ENCODE peak calls at places on chromosome 20, in five cellular contexts. M is CD8-positive, alpha-beta T cell; A is HCT116; T is heart left ventricle; Q is H1. I is an unnamed sample. For H3K4me1, the result is how much of the 10 kb centered on the place peaks cover.

GRCh38 chr20:9172908-9173307 is 104.0 kb downstream of the PLCB4 start:
- DNase-seq in Q (no peak), T (no peak), A (no peak), M (no peak), I (no peak)

GRCh38 chr20:46221271-46221670 is 87.0 kb downstream of the CDH22 start:
- DNase-seq in Q (no peak), M (no peak), T (no peak), A (no peak), I (no peak)

GRCh38 chr20:49885558-49886332 is 29.6 kb downstream of the SPATA2 start:
- DNase-seq in T (no peak), Q (no peak), A (no peak), M (no peak), I (no peak)

GRCh38 chr20:60212695-60213094 is 254.5 kb downstream of the CDH26 start:
- DNase-seq in Q (no peak), M (no peak), T (no peak), A (no peak), I (no peak)

GRCh38 chr20:38110525-38111178 is 54.4 kb downstream of the TGM2 start:
- DNase-seq in A (no peak), Q (peak), T (no peak), M (no peak), I (no peak)

GRCh38 chr20:46388945-46389344 is 17.5 kb downstream of the ELMO2 start:
- DNase-seq in Q (no peak), M (no peak), T (no peak), A (no peak), I (no peak)

GRCh38 chr20:44811150-44811685 is 872 bp upstream of the RIMS4 start:
- DNase-seq in M (no peak), T (no peak), Q (no peak), A (no peak), I (no peak)

GRCh38 chr20:11267131-11267761 is 593.4 kb upstream of the JAG1 start:
- DNase-seq in T (peak), A (peak), M (no peak), Q (no peak), I (peak)

GRCh38 chr20:20233041-20233514 is 134.8 kb upstream of the INSM1 start:
- DNase-seq in Q (no peak), A (no peak), M (no peak), T (no peak), I (no peak)

GRCh38 chr20:5688431-5688972 is 61.7 kb upstream of the SHLD1 start:
- DNase-seq in Q (no peak), T (peak), M (no peak), A (no peak), I (no peak)

GRCh38 chr20:50762045-50762422 is 30.7 kb downstream of the PARD6B start:
- DNase-seq in M (no peak), T (no peak), Q (no peak), A (no peak), I (no peak)

GRCh38 chr20:63130654-63131577 is 85.0 kb downstream of the YTHDF1 start:
- DNase-seq in A (no peak), Q (no peak), T (peak), M (no peak), I (no peak)

GRCh38 chr20:22810030-22810429 is 225.1 kb upstream of the SSTR4 start:
- DNase-seq in Q (no peak), T (no peak), M (no peak), A (no peak), I (no peak)

GRCh38 chr20:35093245-35093884 is 758 bp upstream of the TRPC4AP start:
- DNase-seq in A (no peak), M (no peak), T (no peak), Q (no peak), I (no peak)

GRCh38 chr20:24673678-24674570 is 204.5 kb downstream of the SYNDIG1 start:
- DNase-seq in M (no peak), A (no peak), T (no peak), Q (no peak), I (no peak)

GRCh38 chr20:22575087-22575721 is 9.2 kb downstream of the FOXA2 start:
- DNase-seq in M (no peak), A (no peak), Q (peak), T (no peak), I (no peak)

GRCh38 chr20:11261533-11262000 is 587.8 kb upstream of the JAG1 start:
- DNase-seq in Q (no peak), M (no peak), A (no peak), T (no peak), I (no peak)

GRCh38 chr20:17835941-17836861 is 132.4 kb downstream of the SNX5 start:
- DNase-seq in Q (no peak), M (no peak), T (peak), A (no peak), I (no peak)

GRCh38 chr20:46282669-46283068 is 25.6 kb downstream of the CDH22 start:
- DNase-seq in M (no peak), A (no peak), T (no peak), Q (no peak), I (peak)

GRCh38 chr20:46509523-46509922 is 3.8 kb downstream of the ZNF334 start:
- DNase-seq in M (no peak), A (no peak), Q (no peak), T (no peak), I (no peak)

GRCh38 chr20:40997116-40997515 is 31.5 kb upstream of the TOP1 start:
- DNase-seq in A (no peak), Q (peak), T (no peak), M (no peak), I (no peak)

GRCh38 chr20:48153523-48153922 is 368.2 kb upstream of the SULF2 start:
- DNase-seq in Q (no peak), T (no peak), A (no peak), M (no peak), I (no peak)

GRCh38 chr20:46791722-46792416 is 82.4 kb downstream of the SLC2A10 start:
- DNase-seq in A (no peak), M (no peak), Q (no peak), T (no peak), I (no peak)

GRCh38 chr20:57857118-57857517 is 147.3 kb upstream of the PMEPA1 start:
- DNase-seq in A (no peak), M (no peak), T (no peak), Q (no peak), I (no peak)

GRCh38 chr20:25484911-25485511 is 77.5 kb downstream of the GINS1 start:
- DNase-seq in A (no peak), M (no peak), T (no peak), Q (no peak), I (no peak)

GRCh38 chr20:50563133-50563944 is 53.2 kb downstream of the PTPN1 start:
- DNase-seq in T (no peak), Q (no peak), A (no peak), M (no peak), I (no peak)

GRCh38 chr20:49344975-49345374 is 67.1 kb upstream of the ZNFX1 start:
- DNase-seq in Q (no peak), A (no peak), T (peak), M (no peak), I (no peak)

GRCh38 chr20:43993552-43993951 is 78.9 kb downstream of the TOX2 start:
- DNase-seq in Q (no peak), A (no peak), T (no peak), M (no peak), I (no peak)

GRCh38 chr20:59866338-59866737 is 67.1 kb downstream of the SYCP2 start:
- DNase-seq in Q (no peak), A (no peak), M (no peak), T (no peak), I (no peak)

GRCh38 chr20:52004720-52005119 is 186.9 kb downstream of the ZFP64 start:
- DNase-seq in Q (no peak), A (no peak), T (no peak), M (no peak), I (no peak)

GRCh38 chr20:2210646-2211556 is 84.9 kb upstream of the TGM3 start:
- DNase-seq in T (peak), A (no peak), Q (no peak), M (no peak), I (no peak)

GRCh38 chr20:34883087-34883688 is 6.8 kb downstream of the ACSS2 start:
- DNase-seq in M (no peak), T (no peak), A (no peak), Q (no peak), I (no peak)

GRCh38 chr20:38196016-38196415 is 30.9 kb upstream of the TGM2 start:
- DNase-seq in A (no peak), T (no peak), M (no peak), Q (no peak), I (no peak)

GRCh38 chr20:36848677-36849076 is 27.3 kb upstream of the TLDC2 start:
- DNase-seq in Q (no peak), A (no peak), T (no peak), M (no peak), I (no peak)
- H3K4me1 ChIP-seq in Q (under half), A (under half), T (half or more), M (under half), I (under half)

GRCh38 chr20:56428881-56429280 is 16.8 kb downstream of the CASS4 start:
- DNase-seq in A (no peak), T (no peak), M (peak), Q (no peak), I (no peak)

GRCh38 chr20:56427797-56428196 is 15.7 kb downstream of the CASS4 start:
- DNase-seq in T (no peak), M (no peak), A (no peak), Q (no peak), I (no peak)

GRCh38 chr20:56429496-56429895 is 17.4 kb downstream of the CASS4 start:
- DNase-seq in Q (no peak), A (no peak), T (peak), M (peak), I (no peak)

GRCh38 chr20:56426926-56427325 is 14.9 kb downstream of the CASS4 start:
- DNase-seq in M (no peak), A (no peak), T (no peak), Q (no peak), I (no peak)

DNA sequence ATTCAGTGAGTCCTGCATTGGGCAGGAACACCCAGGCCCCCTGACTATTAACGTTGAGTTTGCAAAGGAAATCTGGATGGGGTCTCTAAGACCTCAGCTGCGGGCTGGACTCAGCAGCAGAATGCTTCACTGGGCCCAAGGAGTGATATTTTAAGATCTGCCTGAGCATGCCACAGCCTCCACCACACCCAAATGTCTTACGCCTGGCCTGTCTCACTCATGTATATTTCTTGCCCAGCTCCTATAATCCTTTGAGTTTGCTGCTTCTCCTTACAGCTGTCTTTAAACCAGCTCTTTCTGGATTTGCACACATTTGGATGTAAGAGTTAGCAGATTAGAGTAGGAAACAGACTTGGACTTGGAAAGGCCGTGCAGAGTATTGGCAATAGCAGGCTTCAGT is 16.3 kb downstream of the CASS4 start:
- DNase-seq in Q (no peak), M (peak), T (no peak), A (no peak), I (no peak)
- H3K4me3 ChIP-seq in Q (no peak), M (no peak), T (no peak), A (no peak), I (no peak)

DNA sequence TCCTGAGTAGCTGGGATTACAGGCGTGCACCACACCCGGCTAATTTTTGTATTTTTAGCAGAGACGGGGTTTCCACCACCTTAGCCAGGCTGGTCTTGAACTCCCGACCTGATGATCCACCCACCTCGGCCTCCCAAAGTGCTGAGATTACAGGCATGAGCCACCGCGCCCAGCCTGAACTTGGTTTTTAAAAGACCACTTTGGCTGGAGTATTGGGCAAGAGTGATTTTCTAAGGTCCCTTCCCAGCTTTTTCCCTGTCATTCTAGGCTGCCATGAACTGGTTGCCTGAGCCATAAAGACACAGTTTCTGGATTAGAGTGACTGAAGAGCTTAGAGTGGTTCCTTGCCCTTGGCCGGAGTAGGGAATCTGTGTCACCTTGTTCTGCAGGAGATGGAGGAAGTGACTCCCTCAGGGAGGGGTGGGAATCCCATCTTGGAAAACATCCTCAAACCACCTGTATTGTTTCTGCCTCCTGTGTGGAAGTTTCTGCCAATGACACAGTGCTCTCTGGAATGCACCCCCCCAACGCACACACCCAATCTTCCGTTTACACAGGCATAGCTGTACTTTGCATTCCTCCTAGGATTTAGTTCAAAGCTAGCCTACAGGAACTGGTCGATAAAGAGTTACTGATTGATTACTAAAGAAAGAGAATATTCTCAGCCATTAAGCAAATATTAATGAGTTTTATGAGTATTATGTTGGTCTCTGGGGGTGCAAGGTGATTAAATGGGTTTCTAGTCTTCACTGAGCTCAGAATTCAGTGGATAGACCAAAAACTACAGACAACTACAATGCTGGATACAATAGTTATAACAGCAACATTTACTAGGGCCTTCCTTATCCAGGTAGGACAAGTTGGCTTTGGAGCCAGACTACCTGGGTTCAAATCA is 18.2 kb downstream of the BCL2L1 start:
- DNase-seq in A (peak), M (no peak), Q (no peak), T (no peak), I (no peak)
- H3K4me1 ChIP-seq in A (half or more), M (under half), Q (under half), T (half or more), I (under half)

GRCh38 chr20:3902041-3902440 is 12.9 kb downstream of the PANK2 start:
- DNase-seq in A (no peak), M (no peak), Q (no peak), T (no peak), I (no peak)
- H3K4me3 ChIP-seq in A (no peak), M (no peak), Q (no peak), T (no peak), I (no peak)